ENCODE peak calls at places on chromosomes 2 and 18, in five cellular contexts. Q is IMR-90, T is mesenchymal stem cell, F is HCT116, C is fibroblast of lung. S is an unnamed sample.

GRCh38 chr2:228688007-228688645 is 506.6 kb upstream of the SPHKAP start:
- DNase-seq in Q (peak), T (peak), F (no peak), C (no peak), S (no peak)

GRCh38 chr2:181627545-181627944 is 29.4 kb downstream of the CERKL start:
- DNase-seq in Q (peak), T (peak), F (no peak), C (no peak), S (no peak)

GRCh38 chr18:62144338-62144737 is 42.5 kb downstream of the PIGN start:
- DNase-seq in Q (no peak), T (no peak), F (no peak), C (no peak), S (no peak)

GRCh38 chr18:54086046-54086802 is 138.2 kb downstream of the MBD2 start:
- DNase-seq in Q (no peak), T (no peak), F (no peak), C (no peak), S (no peak)

GRCh38 chr2:118442949-118443348 is 354.7 kb downstream of the INSIG2 start:
- DNase-seq in Q (no peak), T (no peak), F (no peak), C (no peak), S (no peak)

GRCh38 chr2:191899442-191899841 is 52.6 kb upstream of the CAVIN2 start:
- DNase-seq in Q (peak), T (peak), F (no peak), C (peak), S (peak)

GRCh38 chr2:136246086-136246669 is 128.2 kb upstream of the CXCR4 start:
- DNase-seq in Q (peak), T (peak), F (peak), C (peak), S (peak)

GRCh38 chr2:240139666-240140393 is 628 bp downstream of the OTOS start:
- DNase-seq in Q (no peak), T (no peak), F (no peak), C (no peak), S (no peak)

GRCh38 chr2:97849881-97850540 is 136.6 kb downstream of the ZAP70 start:
- DNase-seq in Q (peak), T (peak), F (no peak), C (peak), S (peak)

GRCh38 chr2:171260471-171261424 is 100.1 kb upstream of the TLK1 start:
- DNase-seq in Q (no peak), T (no peak), F (no peak), C (no peak), S (no peak)

GRCh38 chr18:46199515-46200147 is 95.4 kb downstream of the HAUS1 start:
- DNase-seq in Q (peak), T (peak), F (peak), C (peak), S (peak)

GRCh38 chr18:48832961-48833700 is 117.6 kb downstream of the SMAD7 start:
- DNase-seq in Q (peak), T (peak), F (peak), C (peak), S (peak)

GRCh38 chr2:119264781-119265692 is 41.4 kb downstream of the STEAP3 start:
- DNase-seq in Q (peak), T (peak), F (peak), C (peak), S (no peak)

DNA sequence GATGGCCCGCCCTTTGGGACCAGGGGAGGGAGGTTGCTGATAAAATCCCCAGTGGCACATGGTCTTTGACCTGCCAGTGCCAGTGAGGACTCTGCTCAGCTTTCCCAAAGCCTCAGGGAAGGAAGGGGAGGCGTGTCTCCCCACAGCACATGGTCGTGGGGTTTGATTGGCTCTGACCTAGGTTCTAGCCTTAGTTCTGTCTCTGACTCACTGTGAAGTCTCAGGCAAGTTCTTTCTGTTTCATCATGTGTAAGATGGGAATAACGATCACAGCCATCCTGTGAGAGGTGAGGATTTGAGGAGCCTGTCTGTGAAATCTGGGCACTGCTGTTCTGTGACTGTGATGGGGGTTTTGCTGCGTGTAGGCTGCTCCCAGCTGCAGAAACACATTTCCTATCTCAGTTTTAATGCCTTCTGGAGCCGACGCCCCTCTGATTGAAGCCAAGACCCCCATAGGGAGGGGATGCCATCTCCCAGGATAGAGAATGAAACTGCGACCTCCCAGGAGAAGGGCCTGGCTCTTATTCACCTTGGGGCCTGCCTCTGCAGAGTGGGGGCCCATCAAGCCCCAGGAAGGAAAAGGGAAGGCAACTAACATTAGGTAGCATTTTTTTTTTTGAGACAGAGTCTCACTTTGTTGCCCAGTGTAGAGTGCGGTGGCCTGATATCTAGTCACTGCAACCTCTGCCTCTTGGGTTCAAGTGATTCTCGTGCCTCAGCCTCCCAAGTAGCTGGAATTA is 84.0 kb downstream of the DDX1 start:
- DNase-seq in Q (no peak), T (peak), F (no peak), C (no peak), S (no peak)
- H2AFZ ChIP-seq in Q (no peak), T (no peak), F (no peak), C (no peak), S (no peak)

GRCh38 chr2:100274076-100274475 is 48.2 kb downstream of the LONRF2 start:
- DNase-seq in Q (no peak), T (no peak), F (no peak), C (no peak), S (no peak)
- H2AFZ ChIP-seq in Q (no peak), T (no peak), F (no peak), C (no peak), S (no peak)

DNA sequence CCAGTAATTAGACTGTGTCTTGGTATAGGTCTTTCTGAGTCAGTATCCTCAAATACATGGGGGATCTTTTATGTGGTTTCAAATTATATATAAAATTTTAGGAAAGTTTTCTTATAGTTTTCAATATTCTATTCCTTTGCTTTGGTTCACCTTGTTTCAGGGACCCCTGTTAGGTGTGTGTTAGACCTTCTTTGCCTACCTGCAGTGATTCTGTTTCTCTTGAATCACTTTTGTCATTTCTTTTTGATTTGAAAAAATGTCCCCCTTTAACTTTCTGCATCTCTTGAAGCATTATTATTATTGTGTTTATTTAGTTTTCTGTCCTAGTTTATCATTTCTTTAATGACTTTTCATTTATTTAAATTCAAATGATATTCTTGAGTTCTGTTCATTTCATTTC is 98.7 kb downstream of the FHOD3 start:
- DNase-seq in Q (no peak), T (no peak), F (peak), C (no peak), S (no peak)
- H2AFZ ChIP-seq in Q (no peak), T (no peak), F (no peak), C (no peak), S (no peak)

GRCh38 chr2:102193074-102193473 is 6.3 kb downstream of the IL1RL2 start:
- DNase-seq in Q (peak), T (no peak), F (no peak), C (peak), S (peak)
- H2AFZ ChIP-seq in Q (no peak), T (no peak), F (no peak), C (no peak), S (no peak)

GRCh38 chr18:2547477-2548087 is 23.7 kb downstream of the METTL4 start:
- DNase-seq in Q (peak), T (peak), F (peak), C (peak), S (no peak)
- H2AFZ ChIP-seq in Q (no peak), T (no peak), F (no peak), C (no peak), S (no peak)

DNA sequence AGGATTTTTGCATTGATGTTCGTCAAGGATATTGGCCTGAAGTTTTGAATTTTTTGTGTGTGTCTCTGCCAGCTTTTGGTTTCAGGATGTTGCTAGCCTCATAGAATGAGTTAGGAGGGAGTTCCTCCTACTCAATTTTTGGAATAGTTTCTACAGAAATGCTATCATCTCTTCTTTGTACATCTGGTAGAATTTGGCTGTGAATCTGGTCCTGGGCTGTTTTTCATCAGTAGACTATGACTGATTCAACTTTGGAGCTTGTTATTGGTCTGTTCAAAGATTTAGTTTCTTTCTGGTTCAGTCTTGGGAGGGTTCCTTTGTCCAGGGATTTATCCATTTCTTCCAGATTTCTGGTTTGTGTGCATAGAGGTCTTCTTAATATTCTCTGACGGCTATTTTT is 166.7 kb downstream of the ST6GAL2 start:
- DNase-seq in Q (no peak), T (no peak), F (no peak), C (no peak), S (no peak)
- H2AFZ ChIP-seq in Q (no peak), T (no peak), F (no peak), C (no peak), S (no peak)

GRCh38 chr2:196063773-196064172 is 4.9 kb downstream of the DNAH7 start:
- DNase-seq in Q (no peak), T (no peak), F (no peak), C (no peak), S (no peak)

DNA sequence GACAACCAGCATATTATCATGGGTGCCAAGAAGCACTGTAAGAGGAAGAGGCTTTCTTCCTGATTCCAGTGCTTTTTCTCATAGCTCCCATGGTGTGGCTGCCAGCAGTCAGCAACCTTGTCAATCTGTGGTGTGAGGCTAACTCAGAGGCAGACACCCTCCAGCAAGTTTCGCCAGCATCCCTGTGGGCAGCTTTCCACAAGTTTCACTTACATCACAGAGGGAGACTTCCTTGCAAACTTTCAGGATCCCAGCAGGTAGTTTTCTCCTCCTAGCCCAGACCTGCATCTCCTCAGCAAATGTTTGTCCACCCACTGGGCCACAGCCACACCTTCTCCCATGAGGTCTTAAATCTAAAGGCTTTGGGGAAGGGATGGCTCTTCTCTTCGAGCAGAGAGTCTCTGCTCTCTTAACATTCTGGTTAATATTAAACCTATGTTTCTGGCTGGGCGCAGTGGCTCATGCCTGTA is 9.1 kb downstream of the DNAH7 start:
- DNase-seq in Q (no peak), T (no peak), F (no peak), C (peak), S (no peak)
- H2AFZ ChIP-seq in Q (no peak), T (no peak), F (no peak), C (no peak), S (no peak)